ENCODE peak calls at places on chromosomes 1 and 21, in seven cellular contexts. One of them, this sample, is unnamed.

GRCh38 chr1:189275786-189276185 is 1201.9 kb downstream of the BRINP3 start:
- DNase-seq in adrenal gland: no peak
- DNase-seq in HCT116: no peak
- DNase-seq in esophagus muscularis mucosa: no peak
- DNase-seq in K562: no peak
- DNase-seq in transverse colon: no peak
- DNase-seq in right lobe of liver: no peak
- DNase-seq in this sample: no peak

GRCh38 chr1:39297534-39297933 is 93.0 kb downstream of the MACF1 start:
- DNase-seq in HCT116: no peak
- DNase-seq in right lobe of liver: no peak
- DNase-seq in esophagus muscularis mucosa: no peak
- DNase-seq in adrenal gland: no peak
- DNase-seq in transverse colon: no peak
- DNase-seq in K562: no peak
- DNase-seq in this sample: no peak

GRCh38 chr1:68812295-68812694 is 315.4 kb upstream of the DEPDC1 start:
- DNase-seq in adrenal gland: no peak
- DNase-seq in K562: no peak
- DNase-seq in right lobe of liver: no peak
- DNase-seq in HCT116: no peak
- DNase-seq in esophagus muscularis mucosa: no peak
- DNase-seq in transverse colon: no peak
- DNase-seq in this sample: no peak

GRCh38 chr1:21434394-21434793 is 5.5 kb upstream of the NBPF3 start:
- DNase-seq in adrenal gland: no peak
- DNase-seq in right lobe of liver: no peak
- DNase-seq in HCT116: no peak
- DNase-seq in K562: no peak
- DNase-seq in esophagus muscularis mucosa: no peak
- DNase-seq in transverse colon: no peak
- DNase-seq in this sample: no peak

GRCh38 chr21:32834825-32835224 is 63.3 kb upstream of the PAXBP1 start:
- DNase-seq in adrenal gland: no peak
- DNase-seq in HCT116: no peak
- DNase-seq in transverse colon: no peak
- DNase-seq in K562: no peak
- DNase-seq in right lobe of liver: no peak
- DNase-seq in esophagus muscularis mucosa: peak; percentile 86
- DNase-seq in this sample: no peak

GRCh38 chr1:52631759-52632331 is 1.1 kb upstream of the SHISAL2A start:
- DNase-seq in right lobe of liver: no peak
- DNase-seq in HCT116: no peak
- DNase-seq in transverse colon: no peak
- DNase-seq in adrenal gland: no peak
- DNase-seq in esophagus muscularis mucosa: no peak
- DNase-seq in K562: peak; percentile 44
- DNase-seq in this sample: peak; percentile 56

GRCh38 chr1:21721271-21721985 is 52.3 kb upstream of the RAP1GAP start:
- DNase-seq in HCT116: no peak
- DNase-seq in adrenal gland: no peak
- DNase-seq in transverse colon: no peak
- DNase-seq in K562: no peak
- DNase-seq in right lobe of liver: no peak
- DNase-seq in esophagus muscularis mucosa: no peak
- DNase-seq in this sample: no peak

GRCh38 chr1:204025917-204026709 is 46.8 kb upstream of the SOX13 start:
- DNase-seq in HCT116: no peak
- DNase-seq in K562: no peak
- DNase-seq in adrenal gland: no peak
- DNase-seq in transverse colon: no peak
- DNase-seq in esophagus muscularis mucosa: no peak
- DNase-seq in right lobe of liver: no peak
- DNase-seq in this sample: no peak

GRCh38 chr1:7536891-7537591 is 234.1 kb upstream of the VAMP3 start:
- DNase-seq in esophagus muscularis mucosa: no peak
- DNase-seq in HCT116: no peak
- DNase-seq in transverse colon: no peak
- DNase-seq in K562: no peak
- DNase-seq in right lobe of liver: no peak
- DNase-seq in adrenal gland: no peak
- DNase-seq in this sample: peak; percentile 38

GRCh38 chr1:85934531-85934930 is 222.0 kb downstream of the COL24A1 start:
- DNase-seq in HCT116: no peak
- DNase-seq in esophagus muscularis mucosa: no peak
- DNase-seq in right lobe of liver: no peak
- DNase-seq in K562: no peak
- DNase-seq in adrenal gland: no peak
- DNase-seq in transverse colon: no peak
- DNase-seq in this sample: no peak

GRCh38 chr1:53295746-53296722 is 31.8 kb downstream of the LRP8 start:
- DNase-seq in HCT116: no peak
- DNase-seq in esophagus muscularis mucosa: no peak
- DNase-seq in adrenal gland: no peak
- DNase-seq in transverse colon: peak; percentile 62
- DNase-seq in K562: no peak
- DNase-seq in right lobe of liver: no peak
- DNase-seq in this sample: no peak

GRCh38 chr1:93798301-93798700 is 80.7 kb downstream of the DNTTIP2 start:
- DNase-seq in K562: no peak
- DNase-seq in esophagus muscularis mucosa: no peak
- DNase-seq in HCT116: no peak
- DNase-seq in right lobe of liver: no peak
- DNase-seq in adrenal gland: no peak
- DNase-seq in transverse colon: no peak
- DNase-seq in this sample: no peak

GRCh38 chr1:214270097-214270635 is 10.8 kb upstream of the SMYD2 start:
- DNase-seq in HCT116: no peak
- DNase-seq in K562: no peak
- DNase-seq in right lobe of liver: no peak
- DNase-seq in transverse colon: no peak
- DNase-seq in adrenal gland: no peak
- DNase-seq in esophagus muscularis mucosa: no peak
- DNase-seq in this sample: no peak

GRCh38 chr1:160708118-160708517 is 3.5 kb downstream of the CD48 start:
- DNase-seq in transverse colon: no peak
- DNase-seq in HCT116: no peak
- DNase-seq in adrenal gland: no peak
- DNase-seq in esophagus muscularis mucosa: no peak
- DNase-seq in K562: no peak
- DNase-seq in right lobe of liver: no peak
- DNase-seq in this sample: no peak

GRCh38 chr1:168665975-168666374 is 63.0 kb downstream of the DPT start:
- DNase-seq in transverse colon: no peak
- DNase-seq in esophagus muscularis mucosa: no peak
- DNase-seq in right lobe of liver: no peak
- DNase-seq in HCT116: no peak
- DNase-seq in K562: no peak
- DNase-seq in adrenal gland: no peak
- DNase-seq in this sample: no peak

GRCh38 chr1:185644531-185644930 is 89.7 kb upstream of the HMCN1 start:
- DNase-seq in esophagus muscularis mucosa: no peak
- DNase-seq in HCT116: no peak
- DNase-seq in adrenal gland: no peak
- DNase-seq in right lobe of liver: no peak
- DNase-seq in K562: no peak
- DNase-seq in transverse colon: no peak
- DNase-seq in this sample: no peak

GRCh38 chr1:1510912-1511532 is 940 bp upstream of the ATAD3A start:
- DNase-seq in transverse colon: no peak
- DNase-seq in HCT116: peak; percentile 59
- DNase-seq in K562: peak; percentile 63
- DNase-seq in adrenal gland: no peak
- DNase-seq in esophagus muscularis mucosa: no peak
- DNase-seq in right lobe of liver: no peak
- DNase-seq in this sample: no peak

GRCh38 chr1:1507305-1507704 is 4.7 kb upstream of the ATAD3A start:
- DNase-seq in adrenal gland: no peak
- DNase-seq in esophagus muscularis mucosa: no peak
- DNase-seq in right lobe of liver: no peak
- DNase-seq in K562: no peak
- DNase-seq in transverse colon: no peak
- DNase-seq in HCT116: no peak
- DNase-seq in this sample: no peak

DNA sequence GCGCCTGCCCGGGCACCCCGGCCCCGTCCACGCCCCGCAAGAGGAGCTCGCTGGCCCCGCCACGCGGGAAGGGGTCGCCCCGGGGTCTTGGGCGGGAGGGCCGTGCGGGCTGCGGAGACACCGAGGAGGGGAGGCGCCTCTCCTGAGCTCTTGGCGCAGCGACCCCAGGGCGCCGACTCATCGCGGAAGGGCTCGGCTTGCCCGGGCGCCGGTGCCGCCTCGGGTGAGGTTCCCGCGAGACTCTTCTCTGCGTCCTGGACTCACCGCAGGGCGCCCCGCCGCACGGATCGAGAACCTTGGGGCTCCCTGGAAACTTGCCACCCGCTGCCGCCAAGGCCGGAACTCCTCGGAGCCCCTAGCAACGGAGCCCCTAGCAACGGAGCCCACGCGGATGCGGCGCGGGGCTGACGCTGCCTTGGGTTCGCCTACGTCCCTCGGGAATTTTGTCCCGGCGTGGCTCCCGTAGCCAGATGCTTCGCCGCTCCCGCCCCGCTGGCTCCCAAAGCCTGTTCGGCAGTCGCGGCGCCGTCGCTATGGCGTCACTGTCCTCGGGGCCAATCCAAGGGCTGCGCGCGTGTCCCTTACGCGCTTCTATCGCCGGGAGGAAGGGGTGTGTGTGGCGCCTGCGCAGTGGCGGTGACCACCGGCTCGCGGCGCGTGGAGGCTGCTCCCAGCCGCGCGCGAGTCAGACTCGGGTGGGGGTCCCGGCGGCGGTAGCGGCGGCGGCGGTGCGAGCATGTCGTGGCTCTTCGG is at the start of gene ATAD3A:
- DNase-seq in K562: peak; percentile 100
- DNase-seq in right lobe of liver: peak; percentile 99
- DNase-seq in esophagus muscularis mucosa: peak; percentile 99
- DNase-seq in HCT116: peak; percentile 93
- DNase-seq in adrenal gland: peak; percentile 98
- DNase-seq in transverse colon: peak; percentile 98
- DNase-seq in this sample: peak; percentile 99
- TF ChIP-seq POLR2A in K562: peak; percentile 92
- TF ChIP-seq POLR2A in right lobe of liver: peak; percentile 49
- TF ChIP-seq POLR2A in esophagus muscularis mucosa: peak; percentile 49
- TF ChIP-seq POLR2A in HCT116: no peak
- TF ChIP-seq POLR2A in adrenal gland: peak; percentile 67
- TF ChIP-seq POLR2A in transverse colon: peak; percentile 50
- TF ChIP-seq POLR2A in this sample: peak; percentile 57

GRCh38 chr1:36398370-36398977 is 766 bp upstream of the LSM10 start:
- DNase-seq in HCT116: no peak
- DNase-seq in transverse colon: no peak
- DNase-seq in adrenal gland: no peak
- DNase-seq in esophagus muscularis mucosa: no peak
- DNase-seq in right lobe of liver: no peak
- DNase-seq in K562: no peak
- DNase-seq in this sample: no peak

GRCh38 chr1:36397083-36397377 is 678 bp downstream of the LSM10 start:
- DNase-seq in right lobe of liver: no peak
- DNase-seq in adrenal gland: no peak
- DNase-seq in esophagus muscularis mucosa: no peak
- DNase-seq in transverse colon: no peak
- DNase-seq in K562: no peak
- DNase-seq in HCT116: no peak
- DNase-seq in this sample: peak; percentile 57

GRCh38 chr1:36400514-36400824 is 2.8 kb upstream of the LSM10 start:
- DNase-seq in transverse colon: no peak
- DNase-seq in HCT116: no peak
- DNase-seq in right lobe of liver: no peak
- DNase-seq in K562: no peak
- DNase-seq in esophagus muscularis mucosa: no peak
- DNase-seq in adrenal gland: no peak
- DNase-seq in this sample: no peak

GRCh38 chr1:36396359-36396758 is 1.3 kb downstream of the LSM10 start:
- DNase-seq in adrenal gland: no peak
- DNase-seq in right lobe of liver: no peak
- DNase-seq in HCT116: no peak
- DNase-seq in esophagus muscularis mucosa: no peak
- DNase-seq in transverse colon: no peak
- DNase-seq in K562: no peak
- DNase-seq in this sample: no peak

GRCh38 chr1:36397378-36398230 is at the start of gene LSM10:
- DNase-seq in K562: peak; percentile 98
- DNase-seq in HCT116: peak; percentile 85
- DNase-seq in adrenal gland: peak; percentile 91
- DNase-seq in right lobe of liver: peak; percentile 94
- DNase-seq in transverse colon: peak; percentile 96
- DNase-seq in esophagus muscularis mucosa: peak; percentile 98
- DNase-seq in this sample: peak; percentile 98
- TF ChIP-seq POLR2A in K562: peak; percentile 98
- TF ChIP-seq POLR2A in HCT116: peak; percentile 80
- TF ChIP-seq POLR2A in adrenal gland: peak; percentile 95
- TF ChIP-seq POLR2A in right lobe of liver: peak; percentile 96
- TF ChIP-seq POLR2A in transverse colon: peak; percentile 92
- TF ChIP-seq POLR2A in esophagus muscularis mucosa: peak; percentile 98
- TF ChIP-seq POLR2A in this sample: peak; percentile 84

DNA sequence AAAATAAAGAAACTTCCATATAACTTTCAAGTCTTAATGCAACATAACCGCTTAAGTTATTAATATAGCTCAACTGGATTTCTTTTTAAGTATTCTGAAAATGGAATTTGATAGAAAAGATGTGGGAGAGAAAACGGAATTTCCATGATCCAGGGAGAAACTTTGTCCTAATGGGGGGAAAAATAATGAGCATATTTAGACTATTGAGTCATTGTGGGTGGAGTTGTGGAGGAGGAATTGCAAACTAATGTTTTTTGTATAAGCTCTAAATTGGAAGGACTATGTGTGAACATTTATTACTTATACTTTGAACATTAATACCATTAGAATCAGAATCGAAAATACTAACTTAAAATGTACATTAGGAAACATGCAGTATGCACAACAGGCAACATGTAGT is 159.9 kb upstream of the NEGR1 start:
- DNase-seq in transverse colon: no peak
- DNase-seq in K562: no peak
- DNase-seq in esophagus muscularis mucosa: no peak
- DNase-seq in HCT116: no peak
- DNase-seq in right lobe of liver: no peak
- DNase-seq in adrenal gland: no peak
- DNase-seq in this sample: no peak
- TF ChIP-seq POLR2A in transverse colon: no peak
- TF ChIP-seq POLR2A in K562: no peak
- TF ChIP-seq POLR2A in esophagus muscularis mucosa: no peak
- TF ChIP-seq POLR2A in HCT116: no peak
- TF ChIP-seq POLR2A in right lobe of liver: no peak
- TF ChIP-seq POLR2A in adrenal gland: no peak
- TF ChIP-seq POLR2A in this sample: no peak

DNA sequence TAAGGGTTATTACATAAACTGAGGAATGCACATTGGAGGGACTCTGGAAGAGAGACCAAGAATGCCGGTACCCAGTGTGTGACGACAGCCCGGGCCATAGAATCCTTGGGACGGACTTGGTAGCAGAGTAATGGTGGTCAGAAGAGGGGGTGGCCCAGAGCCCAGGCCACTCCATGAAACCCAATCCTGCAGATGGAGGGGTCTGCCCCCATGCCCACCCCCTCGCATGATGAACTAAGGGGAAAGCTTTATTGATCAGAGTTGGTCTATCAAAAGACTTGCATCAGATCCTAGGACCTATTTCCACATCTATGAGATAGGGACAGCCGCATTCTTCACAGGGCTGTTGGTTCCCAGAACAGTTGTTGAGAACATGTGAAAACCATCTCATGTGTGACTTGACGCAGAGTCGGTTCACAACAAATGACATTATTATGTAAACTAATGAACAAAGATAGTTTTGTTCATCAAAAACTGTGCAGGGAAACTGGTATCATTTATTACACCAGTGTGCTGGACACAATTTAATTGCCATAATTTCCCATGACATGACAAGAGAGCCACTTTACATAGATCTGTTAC is 21.5 kb upstream of the SDC3 start:
- DNase-seq in K562: no peak
- DNase-seq in right lobe of liver: no peak
- DNase-seq in adrenal gland: no peak
- DNase-seq in transverse colon: no peak
- DNase-seq in esophagus muscularis mucosa: no peak
- DNase-seq in HCT116: no peak
- DNase-seq in this sample: no peak
- TF ChIP-seq POLR2A in K562: no peak
- TF ChIP-seq POLR2A in right lobe of liver: no peak
- TF ChIP-seq POLR2A in adrenal gland: no peak
- TF ChIP-seq POLR2A in transverse colon: no peak
- TF ChIP-seq POLR2A in esophagus muscularis mucosa: no peak
- TF ChIP-seq POLR2A in HCT116: no peak
- TF ChIP-seq POLR2A in this sample: no peak

This sample was measured in Peyer's patch.